ENCODE peak calls at places on chromosomes 12 and 14, in eight cellular contexts. K, N, P, G, R, U, O and C are unnamed samples.

GRCh38 chr14:29166507-29166906 is 399.9 kb downstream of the FOXG1 start:
- DNase-seq in K (no peak), N (no peak), P (no peak), G (no peak), R (no peak), U (no peak), O (no peak), C (no peak)

GRCh38 chr12:118402251-118402650 is 25.9 kb downstream of the SUDS3 start:
- DNase-seq in K (peak), N (no peak), P (peak), G (no peak), R (no peak), U (no peak), O (no peak), C (peak)

GRCh38 chr14:96215845-96216244 is 11.2 kb downstream of the BDKRB2 start:
- DNase-seq in K (no peak), N (no peak), P (no peak), G (no peak), R (no peak), U (no peak), O (no peak), C (no peak)

GRCh38 chr12:50040657-50041056 is 15.4 kb upstream of the RACGAP1 start:
- DNase-seq in K (no peak), N (no peak), P (no peak), G (no peak), R (no peak), U (no peak), O (no peak), C (no peak)

GRCh38 chr14:29993148-29993547 is 65.5 kb upstream of the PRKD1 start:
- DNase-seq in K (no peak), N (no peak), P (no peak), G (no peak), R (no peak), U (no peak), O (no peak), C (no peak)

GRCh38 chr14:92649934-92650545 is 98.4 kb downstream of the LGMN start:
- DNase-seq in K (peak), N (peak), P (peak), G (no peak), R (peak), U (no peak), O (no peak), C (no peak)

GRCh38 chr14:30210630-30211029 is 283.0 kb upstream of the PRKD1 start:
- DNase-seq in K (peak), N (no peak), P (peak), G (no peak), R (no peak), U (no peak), O (no peak), C (peak)

GRCh38 chr14:56888274-56888673 is 78.0 kb upstream of the OTX2 start:
- DNase-seq in K (no peak), N (no peak), P (no peak), G (no peak), R (no peak), U (no peak), O (peak), C (no peak)

GRCh38 chr12:106897082-106897481 is 58.6 kb upstream of the TMEM263 start:
- DNase-seq in K (no peak), N (no peak), P (peak), G (no peak), R (no peak), U (no peak), O (no peak), C (peak)

GRCh38 chr12:118853634-118854033 is 127.7 kb upstream of the SRRM4 start:
- DNase-seq in K (no peak), N (no peak), P (no peak), G (no peak), R (no peak), U (peak), O (peak), C (no peak)

GRCh38 chr12:234891-235415 is 21.0 kb upstream of the SLC6A12 start:
- DNase-seq in K (no peak), N (no peak), P (no peak), G (peak), R (no peak), U (no peak), O (no peak), C (no peak)

GRCh38 chr12:19783547-19784444 is 344.5 kb downstream of the AEBP2 start:
- DNase-seq in K (no peak), N (no peak), P (no peak), G (no peak), R (no peak), U (no peak), O (peak), C (no peak)

GRCh38 chr14:64186231-64187129 is 107.7 kb downstream of the ESR2 start:
- DNase-seq in K (no peak), N (no peak), P (no peak), G (no peak), R (peak), U (peak), O (peak), C (no peak)

GRCh38 chr12:50314629-50315312 is 31.5 kb upstream of the LIMA1 start:
- DNase-seq in K (peak), N (no peak), P (peak), G (no peak), R (no peak), U (peak), O (peak), C (peak)

GRCh38 chr12:120457133-120457532 is 10.9 kb downstream of the GATC start:
- DNase-seq in K (no peak), N (no peak), P (no peak), G (no peak), R (no peak), U (peak), O (peak), C (no peak)

GRCh38 chr14:79293482-79293881 is 917.8 kb downstream of the DIO2 start:
- DNase-seq in K (no peak), N (peak), P (no peak), G (no peak), R (no peak), U (peak), O (no peak), C (no peak)

GRCh38 chr12:94261781-94262180 is 113.4 kb downstream of the PLXNC1 start:
- DNase-seq in K (no peak), N (no peak), P (no peak), G (no peak), R (no peak), U (no peak), O (no peak), C (no peak)

GRCh38 chr12:93050026-93050747 is 121.1 kb upstream of the EEA1 start:
- DNase-seq in K (peak), N (no peak), P (peak), G (no peak), R (no peak), U (no peak), O (no peak), C (peak)

GRCh38 chr12:29552324-29552927 is 54.9 kb upstream of the OVCH1 start:
- DNase-seq in K (peak), N (peak), P (peak), G (peak), R (peak), U (peak), O (peak), C (peak)

GRCh38 chr12:5789469-5789968 is 155.5 kb downstream of the ANO2 start:
- DNase-seq in K (peak), N (no peak), P (no peak), G (no peak), R (no peak), U (peak), O (no peak), C (peak)

GRCh38 chr12:90152897-90153624 is 444.4 kb upstream of the ATP2B1 start:
- DNase-seq in K (peak), N (no peak), P (no peak), G (no peak), R (no peak), U (no peak), O (peak), C (peak)

GRCh38 chr12:114777052-114777451 is 93.1 kb upstream of the TBX3 start:
- DNase-seq in K (peak), N (no peak), P (peak), G (no peak), R (no peak), U (no peak), O (no peak), C (peak)

GRCh38 chr12:18158774-18159557 is 69.0 kb upstream of the RERGL start:
- DNase-seq in K (peak), N (no peak), P (peak), G (no peak), R (no peak), U (peak), O (peak), C (no peak)

GRCh38 chr14:90660865-90661570 is 155.2 kb downstream of the TTC7B start:
- DNase-seq in K (no peak), N (no peak), P (no peak), G (no peak), R (no peak), U (no peak), O (no peak), C (no peak)

GRCh38 chr12:46005151-46005797 is 14.9 kb upstream of the SCAF11 start:
- DNase-seq in K (peak), N (no peak), P (no peak), G (no peak), R (no peak), U (no peak), O (no peak), C (no peak)

GRCh38 chr12:115975411-115975810 is 302.1 kb downstream of the MED13L start:
- DNase-seq in K (no peak), N (no peak), P (no peak), G (no peak), R (no peak), U (no peak), O (no peak), C (no peak)

GRCh38 chr14:69107407-69108003 is 45.4 kb downstream of the DCAF5 start:
- DNase-seq in K (peak), N (peak), P (peak), G (no peak), R (no peak), U (peak), O (peak), C (peak)

GRCh38 chr12:12083688-12084087 is 12.9 kb downstream of the BCL2L14 start:
- DNase-seq in K (no peak), N (no peak), P (no peak), G (no peak), R (no peak), U (no peak), O (no peak), C (no peak)

GRCh38 chr14:93903342-93904184 is 23.6 kb upstream of the FAM181A start:
- DNase-seq in K (no peak), N (no peak), P (no peak), G (no peak), R (no peak), U (peak), O (peak), C (no peak)
- TF ChIP-seq CTCF in K (peak), N (no peak), P (peak), G (no peak), R (no peak), U (peak), O (peak), C (peak)

DNA sequence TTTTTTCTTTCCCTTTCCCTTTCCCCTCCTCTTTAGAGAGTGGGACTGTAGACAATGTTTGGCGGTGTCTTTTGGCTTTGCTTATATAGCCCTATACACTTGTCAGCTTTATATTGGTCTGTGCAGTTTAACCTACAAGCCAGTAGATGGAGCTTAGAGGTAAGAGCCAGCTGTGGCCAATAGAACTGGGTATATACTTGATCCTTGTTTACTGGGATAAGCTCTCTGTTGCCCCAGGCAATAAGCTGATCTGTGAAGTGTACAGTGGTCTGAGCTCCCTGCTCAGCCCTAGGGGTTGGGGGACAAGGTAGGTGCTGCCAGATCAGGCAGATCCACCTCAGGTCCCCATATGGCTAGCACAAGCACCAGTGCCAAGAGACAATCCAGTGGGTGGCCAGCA is 434.1 kb downstream of the NOVA1 start:
- DNase-seq in K (peak), N (no peak), P (peak), G (no peak), R (no peak), U (peak), O (peak), C (no peak)
- TF ChIP-seq CTCF in K (peak), N (no peak), P (peak), G (no peak), R (no peak), U (peak), O (peak), C (peak)

GRCh38 chr12:78185109-78185508 is 354.4 kb downstream of the NAV3 start:
- DNase-seq in K (peak), N (no peak), P (peak), G (no peak), R (no peak), U (no peak), O (no peak), C (peak)

GRCh38 chr12:78183854-78184253 is 353.2 kb downstream of the NAV3 start:
- DNase-seq in K (no peak), N (no peak), P (no peak), G (no peak), R (no peak), U (no peak), O (no peak), C (no peak)

GRCh38 chr12:78185651-78186050 is 355.0 kb downstream of the NAV3 start:
- DNase-seq in K (no peak), N (no peak), P (no peak), G (no peak), R (no peak), U (no peak), O (no peak), C (no peak)

GRCh38 chr12:78179346-78179745 is 348.7 kb downstream of the NAV3 start:
- DNase-seq in K (no peak), N (no peak), P (no peak), G (no peak), R (no peak), U (no peak), O (peak), C (no peak)

GRCh38 chr12:78181544-78182162 is 351.0 kb downstream of the NAV3 start:
- DNase-seq in K (peak), N (no peak), P (peak), G (no peak), R (no peak), U (peak), O (peak), C (no peak)
- TF ChIP-seq CTCF in K (peak), N (no peak), P (peak), G (peak), R (no peak), U (peak), O (peak), C (peak)

GRCh38 chr12:57518176-57518919 is 2.0 kb downstream of the DDIT3 start:
- DNase-seq in K (peak), N (no peak), P (no peak), G (no peak), R (no peak), U (no peak), O (no peak), C (no peak)

GRCh38 chr12:57515934-57516541 is 4.3 kb downstream of the DDIT3 start:
- DNase-seq in K (no peak), N (no peak), P (no peak), G (no peak), R (no peak), U (no peak), O (no peak), C (no peak)

GRCh38 chr12:57515468-57515933 is 4.8 kb downstream of the DDIT3 start:
- DNase-seq in K (no peak), N (no peak), P (no peak), G (no peak), R (no peak), U (no peak), O (no peak), C (no peak)

GRCh38 chr12:57517187-57517586 is 3.1 kb downstream of the DDIT3 start:
- DNase-seq in K (peak), N (no peak), P (peak), G (no peak), R (no peak), U (no peak), O (no peak), C (peak)

GRCh38 chr12:57516617-57517153 is 3.6 kb downstream of the DDIT3 start:
- DNase-seq in K (no peak), N (no peak), P (no peak), G (no peak), R (no peak), U (no peak), O (no peak), C (no peak)
- TF ChIP-seq CTCF in K (no peak), N (no peak), P (no peak), G (no peak), R (no peak), U (no peak), O (no peak), C (no peak)

GRCh38 chr14:105943973-105944602 is 417.7 kb downstream of the TMEM121 start:
- DNase-seq in K (no peak), N (no peak), P (no peak), G (no peak), R (no peak), U (no peak), O (no peak), C (no peak)
- TF ChIP-seq CTCF in K (no peak), N (no peak), P (no peak), G (no peak), R (no peak), U (no peak), O (no peak), C (no peak)

GRCh38 chr12:52119398-52120254 is 40.1 kb downstream of the SMIM41 start:
- DNase-seq in K (no peak), N (no peak), P (peak), G (peak), R (no peak), U (peak), O (peak), C (no peak)
- TF ChIP-seq CTCF in K (peak), N (no peak), P (peak), G (peak), R (no peak), U (peak), O (peak), C (peak)

DNA sequence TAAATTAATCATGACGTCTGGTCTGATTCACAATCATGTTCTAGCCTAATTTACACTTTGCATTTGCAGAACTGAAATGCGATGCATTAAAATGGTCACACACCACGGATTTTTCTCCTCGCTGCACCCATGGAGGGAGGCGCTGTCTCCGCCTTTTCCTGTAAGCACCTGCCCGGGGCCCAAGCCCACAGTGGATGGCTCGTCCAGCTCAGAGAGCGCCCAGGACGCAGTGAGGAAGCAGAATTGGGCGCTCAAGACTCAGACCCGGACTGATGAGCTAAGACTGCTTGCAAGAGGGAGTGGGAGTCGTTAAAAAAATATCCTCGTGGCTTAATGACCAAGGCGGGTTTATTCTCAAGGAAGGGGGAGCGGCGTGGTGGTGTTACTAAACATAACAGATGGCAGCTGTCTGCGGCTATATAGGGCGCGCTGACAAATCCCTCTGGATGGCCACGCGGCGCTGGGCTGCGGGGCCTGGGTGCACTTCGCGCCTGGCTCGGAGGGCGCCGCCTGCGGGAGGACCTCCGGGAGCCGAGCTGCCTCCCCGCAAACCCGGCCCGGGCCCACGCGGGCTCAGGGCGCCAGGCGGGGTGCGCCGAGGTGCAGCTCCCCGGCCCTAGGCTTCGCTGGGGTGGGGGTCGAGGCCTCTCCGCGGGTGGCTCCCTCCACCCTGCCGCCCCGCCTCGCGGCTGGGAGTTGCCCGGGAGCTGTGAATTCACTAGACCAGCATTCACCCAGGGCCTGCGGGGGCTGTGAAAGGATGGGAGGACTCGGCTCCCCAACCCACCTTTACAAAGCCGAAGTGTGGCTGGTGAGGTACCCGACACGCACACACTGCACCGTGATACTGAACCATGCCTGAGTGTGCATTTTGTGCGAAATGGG is 78.7 kb downstream of the PPM1A start:
- DNase-seq in K (peak), N (peak), P (no peak), G (peak), R (no peak), U (peak), O (peak), C (no peak)
- TF ChIP-seq CTCF in K (no peak), N (no peak), P (no peak), G (no peak), R (no peak), U (peak), O (peak), C (no peak)

GRCh38 chr14:103103461-103104388 is 9.2 kb downstream of the EXOC3L4 start:
- DNase-seq in K (peak), N (no peak), P (no peak), G (no peak), R (no peak), U (peak), O (no peak), C (peak)
- TF ChIP-seq CTCF in K (peak), N (no peak), P (peak), G (no peak), R (no peak), U (peak), O (no peak), C (peak)

GRCh38 chr12:47900480-47901129 is 4.2 kb downstream of the VDR start:
- DNase-seq in K (peak), N (no peak), P (no peak), G (no peak), R (no peak), U (no peak), O (no peak), C (no peak)
- TF ChIP-seq CTCF in K (peak), N (no peak), P (no peak), G (no peak), R (no peak), U (no peak), O (no peak), C (peak)

GRCh38 chr14:104730504-104730903 is 6.5 kb downstream of the ADSS1 start:
- DNase-seq in K (no peak), N (no peak), P (no peak), G (no peak), R (no peak), U (no peak), O (no peak), C (no peak)

GRCh38 chr14:104729835-104730181 is 5.8 kb downstream of the ADSS1 start:
- DNase-seq in K (no peak), N (no peak), P (no peak), G (no peak), R (no peak), U (no peak), O (no peak), C (no peak)

GRCh38 chr14:104732355-104732804 is 8.4 kb downstream of the ADSS1 start:
- DNase-seq in K (no peak), N (no peak), P (no peak), G (no peak), R (no peak), U (no peak), O (no peak), C (no peak)

GRCh38 chr14:104731925-104732294 is 7.9 kb downstream of the ADSS1 start:
- DNase-seq in K (no peak), N (no peak), P (no peak), G (no peak), R (no peak), U (no peak), O (no peak), C (no peak)

GRCh38 chr14:104731249-104731924 is 7.4 kb downstream of the ADSS1 start:
- DNase-seq in K (no peak), N (no peak), P (no peak), G (no peak), R (no peak), U (peak), O (peak), C (peak)
- TF ChIP-seq CTCF in K (peak), N (no peak), P (peak), G (no peak), R (no peak), U (peak), O (peak), C (peak)